ENCODE peak calls at places on chromosomes 16 and 17, in six cellular contexts. A is A549, W is HepG2, Y is K562, M is GM12878, R is endothelial cell of umbilical vein. K is an unnamed sample.
A peak's percentile ranks its signal among the peaks of the same experiment; 100 is the strongest.

GRCh38 chr17:28524476-28525415 is 18.6 kb downstream of the FOXN1 start:
- DNase-seq in A (peak; percentile 70), W (peak; percentile 70), Y (peak; percentile 25), M (no peak), R (no peak), K (no peak)

GRCh38 chr17:48543854-48544355 is 1.0 kb downstream of the HOXB2 start:
- DNase-seq in A (no peak), W (no peak), Y (no peak), M (no peak), R (no peak), K (no peak)

GRCh38 chr17:81680150-81680549 is 3.4 kb downstream of the ARL16 start:
- DNase-seq in A (no peak), W (peak; percentile 38), Y (no peak), M (no peak), R (no peak), K (no peak)

GRCh38 chr17:39090832-39091622 is 60.4 kb downstream of the PLXDC1 start:
- DNase-seq in A (no peak), W (no peak), Y (no peak), M (no peak), R (no peak), K (no peak)

GRCh38 chr17:81867952-81868673 is 3.0 kb downstream of the ARHGDIA start:
- DNase-seq in A (peak; percentile 73), W (no peak), Y (no peak), M (no peak), R (no peak), K (no peak)

GRCh38 chr17:27631897-27632725 is 1.1 kb downstream of the LGALS9 start:
- DNase-seq in A (no peak), W (no peak), Y (no peak), M (no peak), R (no peak), K (no peak)

GRCh38 chr17:37888881-37889280 is 35.3 kb upstream of the TBC1D3K start:
- DNase-seq in A (no peak), W (no peak), Y (no peak), M (no peak), R (no peak), K (no peak)

GRCh38 chr16:143047-143446 is 4.6 kb upstream of the NPRL3 start:
- DNase-seq in A (no peak), W (no peak), Y (peak; percentile 94), M (no peak), R (no peak), K (no peak)

GRCh38 chr16:81451753-81452680 is 7.4 kb downstream of the CMIP start:
- DNase-seq in A (no peak), W (peak; percentile 99), Y (peak; percentile 84), M (no peak), R (no peak), K (peak; percentile 83)

GRCh38 chr17:66357037-66357436 is 54.6 kb downstream of the PRKCA start:
- DNase-seq in A (no peak), W (no peak), Y (no peak), M (no peak), R (no peak), K (peak; percentile 37)
- TF ChIP-seq MYC in A (no peak), W (no peak), Y (no peak), M (no peak), R (no peak), K (no peak)

GRCh38 chr17:55543709-55544108 is 32.5 kb upstream of the SMIM36 start:
- DNase-seq in A (no peak), W (no peak), Y (no peak), M (no peak), R (no peak), K (no peak)
- TF ChIP-seq MYC in A (no peak), W (no peak), Y (no peak), M (no peak), R (no peak), K (no peak)

GRCh38 chr17:77425791-77426641 is 285.2 kb downstream of the SEC14L1 start:
- DNase-seq in A (peak; percentile 92), W (no peak), Y (peak; percentile 82), M (no peak), R (no peak), K (peak; percentile 35)
- TF ChIP-seq MYC in A (no peak), W (no peak), Y (no peak), M (no peak), R (no peak), K (no peak)

DNA sequence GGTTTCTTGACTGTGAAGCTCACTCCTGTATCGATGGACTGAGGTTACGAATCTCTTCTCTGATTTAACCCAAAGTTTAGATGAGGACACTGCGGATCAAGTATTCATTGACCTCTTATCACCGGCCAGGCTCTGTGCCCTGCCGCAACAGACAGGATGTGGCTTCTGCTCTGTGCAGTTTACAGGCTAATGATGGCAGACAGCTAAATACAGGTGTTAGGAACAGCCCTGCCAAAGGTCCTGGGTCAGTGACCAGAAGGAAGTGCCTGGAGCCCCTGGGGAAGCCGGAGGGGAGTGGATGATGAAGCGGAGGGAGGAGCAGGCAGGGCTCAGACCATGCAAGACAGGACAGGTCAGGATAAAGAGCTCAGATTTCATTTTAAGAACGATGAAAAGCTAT is 44.4 kb downstream of the HAPSTR1 start:
- DNase-seq in A (no peak), W (no peak), Y (peak; percentile 43), M (no peak), R (no peak), K (peak; percentile 63)
- TF ChIP-seq MYC in A (no peak), W (no peak), Y (no peak), M (no peak), R (no peak), K (no peak)